ENCODE peak calls at places on chromosomes 5 and 9, in seven cellular contexts. J is PC-3, K is fibroblast of lung, M is MM.1S, D is K562, R is HCT116, C is GM12878. H is an unnamed sample. For H3K79me2, the result is how much of the 10 kb centered on the place peaks cover.

GRCh38 chr9:22056402-22056801 is 47.3 kb upstream of the CDKN2B start:
- DNase-seq in D (no peak), K (no peak), M (peak), J (no peak), C (no peak), R (no peak), H (no peak)

GRCh38 chr9:134413890-134414731 is 87.9 kb downstream of the RXRA start:
- DNase-seq in J (peak), C (no peak), K (peak), D (no peak), M (no peak), R (peak), H (peak)

GRCh38 chr9:77475641-77476473 is 172.3 kb downstream of the GNA14 start:
- DNase-seq in C (no peak), K (no peak), R (no peak), J (no peak), D (no peak), M (peak), H (peak)

GRCh38 chr5:169350759-169351240 is 49.9 kb upstream of the SLIT3 start:
- DNase-seq in D (no peak), R (peak), M (no peak), C (no peak), J (peak), K (peak), H (peak)

GRCh38 chr5:155332618-155333017 is 319.1 kb downstream of the KIF4B start:
- DNase-seq in R (no peak), M (peak), C (no peak), D (no peak), J (no peak), K (no peak), H (no peak)

GRCh38 chr9:113916931-113917330 is 40.8 kb downstream of the ZNF618 start:
- DNase-seq in D (no peak), R (no peak), J (no peak), C (no peak), M (no peak), K (no peak), H (no peak)

GRCh38 chr9:137423810-137424291 is 658 bp downstream of the NOXA1 start:
- DNase-seq in D (peak), J (peak), K (no peak), C (no peak), M (no peak), R (no peak), H (no peak)

GRCh38 chr9:136409557-136410455 is 608 bp downstream of the ENTR1 start:
- DNase-seq in M (peak), C (no peak), R (no peak), J (peak), D (no peak), K (peak), H (peak)

GRCh38 chr5:82164109-82164956 is 113.8 kb downstream of the RPS23 start:
- DNase-seq in J (peak), D (no peak), R (no peak), M (no peak), K (peak), C (no peak), H (peak)

DNA sequence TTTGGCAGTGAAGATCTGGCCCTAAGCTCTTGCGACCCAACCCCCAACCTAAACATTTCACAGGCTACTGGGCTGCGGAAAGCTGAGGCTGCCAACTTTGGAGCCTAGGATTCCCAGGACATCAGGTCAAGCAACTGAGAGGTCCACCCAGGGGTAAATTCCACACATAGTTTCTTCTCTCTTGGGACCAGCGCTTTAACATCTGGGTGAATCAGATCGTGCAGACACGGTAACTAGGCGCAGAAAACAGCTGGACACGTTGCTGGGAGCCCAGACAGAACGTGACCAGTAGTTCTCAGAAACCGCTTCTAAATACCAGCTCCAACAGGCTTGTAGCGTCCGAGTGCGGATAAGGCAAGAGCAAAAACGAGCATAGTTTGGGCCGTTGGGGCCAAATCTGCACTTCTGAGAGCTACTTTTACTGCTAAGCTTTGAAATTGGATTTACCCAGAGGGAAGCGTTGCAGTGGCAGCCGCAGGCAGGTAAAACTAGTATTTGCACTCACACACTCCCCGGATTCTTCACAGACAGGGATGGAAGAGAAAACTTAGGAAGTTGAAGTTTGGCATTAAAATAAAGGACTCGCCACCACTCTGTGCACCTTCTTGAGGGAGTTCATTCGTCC is 11.8 kb downstream of the ITGA1 start:
- DNase-seq in R (no peak), J (peak), M (peak), C (no peak), K (peak), D (peak), H (peak)
- H3K79me2 ChIP-seq in R (under half), J (half or more), M (under half), C (under half), K (half or more), D (under half), H (half or more)

GRCh38 chr9:3863114-3863528 is 337.3 kb upstream of the RFX3 start:
- DNase-seq in R (peak), M (no peak), D (no peak), C (no peak), J (peak), K (peak), H (peak)
- TF ChIP-seq CTCF in R (no peak), M (no peak), D (no peak), C (no peak), J (no peak), K (no peak), H (peak)

GRCh38 chr5:16916262-16916878 is 19.7 kb downstream of the MYO10 start:
- DNase-seq in M (no peak), C (no peak), R (peak), K (peak), D (no peak), J (peak), H (peak)
- H3K79me2 ChIP-seq in M (under half), C (under half), R (half or more), K (half or more), D (under half), J (half or more), H (half or more)

GRCh38 chr5:87069974-87070608 is 197.6 kb upstream of the RASA1 start:
- DNase-seq in C (peak), R (peak), D (no peak), K (peak), M (peak), J (peak), H (peak)
- TF ChIP-seq CTCF in C (peak), R (peak), D (peak), K (peak), M (peak), J (peak), H (peak)

DNA sequence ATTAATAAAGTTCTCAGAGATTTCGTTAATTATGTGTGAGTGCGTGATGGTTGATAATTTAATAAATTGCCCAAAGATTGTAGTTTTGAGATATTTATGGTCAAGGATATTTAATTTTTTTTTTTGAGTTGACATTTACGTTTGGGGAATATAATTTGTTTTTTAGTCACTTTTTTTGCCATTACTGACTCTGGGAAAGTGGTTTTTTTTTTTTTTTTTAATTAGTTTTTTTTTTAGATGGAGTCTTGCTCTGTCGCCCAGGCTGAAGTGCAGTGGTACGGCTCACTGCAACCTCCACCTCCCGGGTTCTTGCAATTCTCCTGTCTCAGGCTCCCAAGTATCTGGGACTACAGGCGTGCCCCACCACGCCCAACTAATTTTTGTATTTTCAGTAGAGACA is 1.7 kb downstream of the BDP1 start:
- DNase-seq in K (no peak), J (no peak), D (no peak), C (no peak), M (no peak), R (no peak), H (no peak)
- H3K79me2 ChIP-seq in K (under half), J (under half), D (under half), C (under half), M (half or more), R (half or more), H (half or more)

DNA sequence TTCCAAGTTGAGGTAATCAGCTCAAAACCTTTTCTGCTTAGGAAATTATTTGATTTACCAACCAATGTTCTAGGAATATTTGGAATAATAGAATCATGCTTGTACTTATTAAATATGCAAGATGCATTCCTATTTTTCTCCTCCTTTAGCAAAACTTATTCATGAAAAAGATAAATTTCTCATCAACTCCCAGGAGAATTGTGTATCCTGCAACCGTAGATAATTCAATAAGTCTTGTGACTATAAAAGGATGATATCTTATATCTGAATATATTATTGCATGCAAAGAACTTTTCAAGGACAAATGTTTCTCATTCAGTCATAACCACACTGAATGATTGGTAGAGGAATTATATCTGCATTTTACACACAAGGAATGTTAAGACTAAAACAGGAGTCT is 84.9 kb upstream of the CCNG1 start:
- DNase-seq in J (no peak), D (no peak), R (no peak), C (no peak), M (no peak), K (no peak), H (no peak)
- TF ChIP-seq CTCF in J (no peak), D (no peak), R (no peak), C (no peak), M (no peak), K (no peak), H (no peak)

DNA sequence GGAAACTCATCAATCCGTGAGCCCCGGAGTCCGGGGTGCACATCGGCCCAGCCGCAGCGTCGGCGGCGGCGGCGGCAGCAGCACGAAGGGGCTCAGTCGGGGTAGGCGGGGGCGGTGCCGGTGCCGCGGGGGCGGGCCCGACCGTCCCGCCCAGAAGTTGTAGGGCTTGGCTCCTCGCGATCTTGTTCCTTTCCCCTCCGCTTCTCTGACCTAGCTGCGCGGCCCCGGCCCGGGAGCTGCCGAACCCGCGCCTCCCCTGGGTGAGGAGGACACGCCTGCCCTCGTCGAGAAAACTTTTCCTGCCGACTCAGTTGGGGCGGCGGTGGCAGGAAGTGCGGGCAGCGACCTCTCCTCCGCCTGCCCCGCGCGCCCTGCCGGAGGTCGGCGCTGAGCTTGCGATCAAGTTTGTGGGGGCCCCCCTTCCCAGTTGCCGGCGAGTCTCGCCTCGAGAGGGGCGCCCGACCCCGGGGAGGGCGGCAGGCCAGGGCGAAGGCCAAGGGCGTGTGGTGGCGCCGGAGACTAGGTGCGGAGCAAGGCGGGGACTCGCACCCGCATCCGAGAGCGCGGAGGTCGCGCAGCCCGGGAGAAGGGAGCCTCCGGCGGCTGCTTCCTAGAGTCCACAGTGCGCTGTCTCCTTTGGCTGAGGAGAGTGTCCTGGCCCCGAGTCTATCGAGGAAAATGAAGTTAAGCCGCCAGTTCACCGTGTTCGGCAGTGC is at the start of gene MAN2A1:
- DNase-seq in C (no peak), M (peak), R (peak), K (peak), D (peak), J (peak), H (peak)
- H3K79me2 ChIP-seq in C (under half), M (half or more), R (under half), K (under half), D (half or more), J (under half), H (half or more)

GRCh38 chr5:154042751-154043150 is 4.0 kb downstream of the MFAP3 start:
- DNase-seq in M (no peak), R (no peak), J (no peak), D (no peak), K (peak), C (no peak), H (no peak)

GRCh38 chr5:154039458-154039829 is 677 bp downstream of the MFAP3 start:
- DNase-seq in R (no peak), K (no peak), C (no peak), J (no peak), D (no peak), M (no peak), H (no peak)

GRCh38 chr5:154034944-154035343 is 3.8 kb downstream of the FAM114A2 start:
- DNase-seq in J (no peak), R (no peak), M (no peak), C (no peak), D (no peak), K (no peak), H (no peak)

GRCh38 chr5:154038241-154038603 is 488 bp downstream of the FAM114A2 start:
- DNase-seq in D (peak), K (no peak), C (no peak), J (peak), M (peak), R (peak), H (no peak)

DNA sequence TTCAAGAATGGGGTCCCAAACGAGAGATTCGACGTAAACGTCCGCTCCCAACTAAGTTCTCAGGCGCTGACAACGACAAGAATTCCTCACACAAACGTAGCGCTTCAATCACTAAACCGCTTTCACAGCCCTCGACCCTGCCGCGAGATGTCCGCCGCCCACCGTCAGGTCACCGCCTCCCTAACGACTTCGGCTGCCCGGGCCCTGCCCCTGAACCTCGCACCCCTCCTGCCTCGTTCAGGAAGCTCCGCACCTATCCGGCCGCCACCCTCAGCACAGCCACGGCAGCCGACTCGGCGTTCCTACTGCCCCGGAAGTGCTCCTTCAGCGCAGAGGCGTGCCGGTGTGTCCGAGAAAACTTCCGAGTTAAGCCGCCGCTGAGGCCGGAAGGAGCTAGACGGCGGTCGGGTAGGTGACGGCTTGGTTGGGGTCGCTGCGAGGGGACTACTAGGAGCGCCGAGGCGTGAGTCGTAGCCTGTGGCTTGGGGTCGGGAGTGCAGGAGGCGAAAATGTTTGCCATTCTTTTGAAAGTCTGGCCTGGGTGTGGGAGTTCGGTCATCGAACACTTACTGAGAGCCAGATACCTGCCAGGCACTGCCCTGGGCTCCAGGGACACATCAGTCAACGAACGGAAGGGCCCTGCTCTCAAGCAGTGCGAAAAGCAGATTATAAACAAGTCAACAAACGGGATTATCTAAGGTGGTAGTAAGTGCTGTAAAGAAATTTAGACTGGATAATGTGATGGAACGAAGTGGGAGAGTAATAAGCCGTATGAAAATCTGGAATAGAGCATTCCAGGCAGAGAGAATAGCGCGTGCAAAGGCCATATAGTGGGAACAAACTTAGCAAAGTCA is at the start of the genes FAM114A2 and MFAP3:
- DNase-seq in M (peak), R (peak), K (peak), D (peak), C (peak), J (peak), H (peak)
- TF ChIP-seq CTCF in M (no peak), R (no peak), K (no peak), D (no peak), C (no peak), J (no peak), H (no peak)

GRCh38 chr9:125888220-125888619 is 141.0 kb downstream of the PBX3 start:
- DNase-seq in M (no peak), K (peak), C (no peak), J (no peak), R (no peak), D (no peak), H (peak)
- H3K79me2 ChIP-seq in M (under half), K (half or more), C (under half), J (under half), R (under half), D (under half), H (half or more)

DNA sequence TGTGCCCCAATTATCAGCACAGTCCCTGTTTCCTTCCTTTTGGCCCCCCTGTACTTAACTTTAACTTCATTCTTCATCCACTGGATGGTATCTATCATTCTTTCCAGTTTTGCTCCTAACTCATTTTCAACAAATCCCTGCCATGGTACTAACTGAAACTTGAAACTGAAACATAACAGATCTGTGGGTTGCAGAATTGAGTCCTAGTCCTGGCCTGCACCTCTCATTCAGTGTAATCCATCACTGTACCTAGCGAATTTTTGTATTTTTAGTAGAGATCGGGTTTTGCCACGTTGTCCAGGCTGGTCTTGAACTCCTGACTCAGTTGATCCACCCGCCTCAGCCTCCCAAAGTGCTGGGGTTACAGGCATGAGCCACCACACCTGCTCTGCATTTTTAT is 15.3 kb upstream of the PIK3R1 start:
- DNase-seq in C (no peak), K (no peak), R (no peak), J (no peak), M (peak), D (no peak), H (no peak)
- TF ChIP-seq CTCF in C (no peak), K (no peak), R (no peak), J (no peak), M (no peak), D (no peak), H (no peak)